ENCODE peak calls at places on chromosome 5, in eight cellular contexts. One of them, this sample, is unnamed.

GRCh38 chr5:16550316-16550952 is 66.4 kb downstream of the RETREG1 start:
- DNase-seq in AG04450: no peak
- DNase-seq in sigmoid colon: no peak
- DNase-seq in fibroblast of lung: peak; percentile 53
- DNase-seq in AG04449: no peak
- DNase-seq in endothelial cell: peak; percentile 63
- DNase-seq in esophagus squamous epithelium: no peak
- DNase-seq in neural crest cell: peak; percentile 18
- DNase-seq in this sample: no peak

GRCh38 chr5:54469655-54470054 is 14.2 kb downstream of the HSPB3 start:
- DNase-seq in AG04450: no peak
- DNase-seq in sigmoid colon: no peak
- DNase-seq in fibroblast of lung: peak; percentile 16
- DNase-seq in AG04449: no peak
- DNase-seq in endothelial cell: no peak
- DNase-seq in esophagus squamous epithelium: no peak
- DNase-seq in neural crest cell: no peak
- DNase-seq in this sample: no peak

GRCh38 chr5:73278693-73279092 is 105.7 kb downstream of the TMEM174 start:
- DNase-seq in AG04450: no peak
- DNase-seq in sigmoid colon: no peak
- DNase-seq in fibroblast of lung: no peak
- DNase-seq in AG04449: no peak
- DNase-seq in endothelial cell: no peak
- DNase-seq in esophagus squamous epithelium: no peak
- DNase-seq in neural crest cell: no peak
- DNase-seq in this sample: no peak

GRCh38 chr5:143235423-143235822 is 168.1 kb downstream of the NR3C1 start:
- DNase-seq in AG04450: peak; percentile 42
- DNase-seq in sigmoid colon: peak; percentile 64
- DNase-seq in fibroblast of lung: peak; percentile 56
- DNase-seq in AG04449: peak; percentile 70
- DNase-seq in endothelial cell: no peak
- DNase-seq in esophagus squamous epithelium: no peak
- DNase-seq in neural crest cell: no peak
- DNase-seq in this sample: no peak

GRCh38 chr5:160199410-160199911 is 29.8 kb upstream of the FABP6 start:
- DNase-seq in AG04450: no peak
- DNase-seq in sigmoid colon: peak; percentile 79
- DNase-seq in fibroblast of lung: peak; percentile 36
- DNase-seq in AG04449: no peak
- DNase-seq in endothelial cell: peak; percentile 94
- DNase-seq in esophagus squamous epithelium: peak; percentile 12
- DNase-seq in neural crest cell: peak; percentile 89
- DNase-seq in this sample: peak; percentile 92

GRCh38 chr5:127886141-127886540 is 182.9 kb downstream of the CCDC192 start:
- DNase-seq in AG04450: no peak
- DNase-seq in sigmoid colon: no peak
- DNase-seq in fibroblast of lung: no peak
- DNase-seq in AG04449: no peak
- DNase-seq in endothelial cell: no peak
- DNase-seq in esophagus squamous epithelium: no peak
- DNase-seq in neural crest cell: no peak
- DNase-seq in this sample: no peak

GRCh38 chr5:57173026-57173317 is 887 bp upstream of the GPBP1 start:
- DNase-seq in AG04450: no peak
- DNase-seq in sigmoid colon: peak; percentile 87
- DNase-seq in fibroblast of lung: no peak
- DNase-seq in AG04449: no peak
- DNase-seq in endothelial cell: no peak
- DNase-seq in esophagus squamous epithelium: no peak
- DNase-seq in neural crest cell: no peak
- DNase-seq in this sample: no peak

GRCh38 chr5:115531787-115532367 is 12.7 kb downstream of the FEM1C start:
- DNase-seq in AG04450: no peak
- DNase-seq in sigmoid colon: no peak
- DNase-seq in fibroblast of lung: no peak
- DNase-seq in AG04449: no peak
- DNase-seq in endothelial cell: no peak
- DNase-seq in esophagus squamous epithelium: no peak
- DNase-seq in neural crest cell: no peak
- DNase-seq in this sample: no peak

GRCh38 chr5:106940986-106941385 is 729.8 kb downstream of the EFNA5 start:
- DNase-seq in AG04450: no peak
- DNase-seq in sigmoid colon: no peak
- DNase-seq in fibroblast of lung: no peak
- DNase-seq in AG04449: no peak
- DNase-seq in endothelial cell: no peak
- DNase-seq in esophagus squamous epithelium: no peak
- DNase-seq in neural crest cell: no peak
- DNase-seq in this sample: no peak

GRCh38 chr5:9519537-9519936 is 26.3 kb downstream of the SEMA5A start:
- DNase-seq in AG04450: no peak
- DNase-seq in sigmoid colon: no peak
- DNase-seq in fibroblast of lung: peak; percentile 87
- DNase-seq in AG04449: peak; percentile 36
- DNase-seq in endothelial cell: no peak
- DNase-seq in esophagus squamous epithelium: no peak
- DNase-seq in neural crest cell: no peak
- DNase-seq in this sample: no peak

GRCh38 chr5:83084336-83084735 is 7.0 kb downstream of the XRCC4 start:
- DNase-seq in AG04450: no peak
- DNase-seq in sigmoid colon: no peak
- DNase-seq in fibroblast of lung: no peak
- DNase-seq in AG04449: no peak
- DNase-seq in endothelial cell: no peak
- DNase-seq in esophagus squamous epithelium: no peak
- DNase-seq in neural crest cell: no peak
- DNase-seq in this sample: no peak

GRCh38 chr5:2015116-2015848 is 132.6 kb upstream of the IRX4 start:
- DNase-seq in AG04450: no peak
- DNase-seq in sigmoid colon: no peak
- DNase-seq in fibroblast of lung: no peak
- DNase-seq in AG04449: no peak
- DNase-seq in endothelial cell: no peak
- DNase-seq in esophagus squamous epithelium: no peak
- DNase-seq in neural crest cell: no peak
- DNase-seq in this sample: no peak

GRCh38 chr5:2153350-2153749 is 270.6 kb upstream of the IRX4 start:
- DNase-seq in AG04450: no peak
- DNase-seq in sigmoid colon: no peak
- DNase-seq in fibroblast of lung: no peak
- DNase-seq in AG04449: no peak
- DNase-seq in endothelial cell: no peak
- DNase-seq in esophagus squamous epithelium: no peak
- DNase-seq in neural crest cell: no peak
- DNase-seq in this sample: no peak

GRCh38 chr5:133251296-133252132 is 199.7 kb downstream of the HSPA4 start:
- DNase-seq in AG04450: no peak
- DNase-seq in sigmoid colon: no peak
- DNase-seq in fibroblast of lung: no peak
- DNase-seq in AG04449: no peak
- DNase-seq in endothelial cell: no peak
- DNase-seq in esophagus squamous epithelium: no peak
- DNase-seq in neural crest cell: no peak
- DNase-seq in this sample: no peak

GRCh38 chr5:122078116-122078865 is at the start of gene LOX:
- DNase-seq in AG04450: peak; percentile 91
- DNase-seq in sigmoid colon: peak; percentile 95
- DNase-seq in fibroblast of lung: peak; percentile 95
- DNase-seq in AG04449: peak; percentile 98
- DNase-seq in endothelial cell: peak; percentile 37
- DNase-seq in esophagus squamous epithelium: no peak
- DNase-seq in neural crest cell: peak; percentile 30
- DNase-seq in this sample: peak; percentile 88

GRCh38 chr5:122073864-122074263 is 4.2 kb downstream of the LOX start:
- DNase-seq in AG04450: no peak
- DNase-seq in sigmoid colon: no peak
- DNase-seq in fibroblast of lung: no peak
- DNase-seq in AG04449: no peak
- DNase-seq in endothelial cell: no peak
- DNase-seq in esophagus squamous epithelium: no peak
- DNase-seq in neural crest cell: no peak
- DNase-seq in this sample: no peak

GRCh38 chr5:122076023-122076422 is 2.0 kb downstream of the LOX start:
- DNase-seq in AG04450: no peak
- DNase-seq in sigmoid colon: no peak
- DNase-seq in fibroblast of lung: peak; percentile 62
- DNase-seq in AG04449: no peak
- DNase-seq in endothelial cell: no peak
- DNase-seq in esophagus squamous epithelium: no peak
- DNase-seq in neural crest cell: no peak
- DNase-seq in this sample: no peak

GRCh38 chr5:122076669-122077450 is 1.2 kb downstream of the LOX start:
- DNase-seq in AG04450: no peak
- DNase-seq in sigmoid colon: peak; percentile 90
- DNase-seq in fibroblast of lung: peak; percentile 77
- DNase-seq in AG04449: no peak
- DNase-seq in endothelial cell: peak; percentile 86
- DNase-seq in esophagus squamous epithelium: no peak
- DNase-seq in neural crest cell: peak; percentile 70
- DNase-seq in this sample: peak; percentile 94

GRCh38 chr5:122077451-122078115 is 476 bp downstream of the LOX start:
- DNase-seq in AG04450: no peak
- DNase-seq in sigmoid colon: peak; percentile 69
- DNase-seq in fibroblast of lung: no peak
- DNase-seq in AG04449: no peak
- DNase-seq in endothelial cell: peak; percentile 36
- DNase-seq in esophagus squamous epithelium: no peak
- DNase-seq in neural crest cell: peak; percentile 26
- DNase-seq in this sample: peak; percentile 84
- TF ChIP-seq CTCF in AG04450: no peak
- TF ChIP-seq CTCF in sigmoid colon: no peak
- TF ChIP-seq CTCF in fibroblast of lung: no peak
- TF ChIP-seq CTCF in AG04449: no peak
- TF ChIP-seq CTCF in endothelial cell: no peak
- TF ChIP-seq CTCF in esophagus squamous epithelium: no peak
- TF ChIP-seq CTCF in neural crest cell: no peak
- TF ChIP-seq CTCF in this sample: no peak

DNA sequence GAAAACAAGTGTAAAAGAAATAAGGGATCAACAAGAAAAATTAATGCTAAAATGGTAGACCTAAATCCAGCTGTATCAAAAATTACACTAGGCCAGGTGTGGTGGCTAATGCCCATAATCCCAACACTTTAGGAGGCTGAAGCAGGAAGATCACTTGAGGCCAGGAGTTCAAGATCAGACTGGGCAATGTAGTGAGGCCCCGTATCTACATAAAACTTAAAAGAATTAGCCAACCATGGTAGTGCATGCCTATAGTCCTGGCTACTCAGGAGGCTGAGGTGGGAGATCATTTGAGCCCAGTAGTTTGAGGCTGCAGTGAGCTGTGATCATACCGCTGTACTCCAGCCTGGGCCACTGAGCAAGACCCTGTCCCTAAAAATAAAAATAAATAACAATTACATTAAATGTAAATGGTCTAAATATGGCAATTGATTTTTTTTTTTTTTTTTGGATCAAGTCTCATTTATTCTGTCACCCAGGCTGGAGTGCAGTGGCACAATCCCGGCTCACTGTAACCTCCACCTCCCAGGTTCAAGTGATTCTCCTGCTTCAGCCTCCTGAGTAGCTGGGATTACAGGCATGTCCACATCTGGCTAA is 4.2 kb upstream of the FAM151B start:
- DNase-seq in AG04450: no peak
- DNase-seq in sigmoid colon: no peak
- DNase-seq in fibroblast of lung: no peak
- DNase-seq in AG04449: no peak
- DNase-seq in endothelial cell: no peak
- DNase-seq in esophagus squamous epithelium: no peak
- DNase-seq in neural crest cell: no peak
- DNase-seq in this sample: no peak
- TF ChIP-seq CTCF in AG04450: no peak
- TF ChIP-seq CTCF in sigmoid colon: no peak
- TF ChIP-seq CTCF in fibroblast of lung: no peak
- TF ChIP-seq CTCF in AG04449: no peak
- TF ChIP-seq CTCF in endothelial cell: no peak
- TF ChIP-seq CTCF in esophagus squamous epithelium: no peak
- TF ChIP-seq CTCF in neural crest cell: no peak
- TF ChIP-seq CTCF in this sample: no peak

DNA sequence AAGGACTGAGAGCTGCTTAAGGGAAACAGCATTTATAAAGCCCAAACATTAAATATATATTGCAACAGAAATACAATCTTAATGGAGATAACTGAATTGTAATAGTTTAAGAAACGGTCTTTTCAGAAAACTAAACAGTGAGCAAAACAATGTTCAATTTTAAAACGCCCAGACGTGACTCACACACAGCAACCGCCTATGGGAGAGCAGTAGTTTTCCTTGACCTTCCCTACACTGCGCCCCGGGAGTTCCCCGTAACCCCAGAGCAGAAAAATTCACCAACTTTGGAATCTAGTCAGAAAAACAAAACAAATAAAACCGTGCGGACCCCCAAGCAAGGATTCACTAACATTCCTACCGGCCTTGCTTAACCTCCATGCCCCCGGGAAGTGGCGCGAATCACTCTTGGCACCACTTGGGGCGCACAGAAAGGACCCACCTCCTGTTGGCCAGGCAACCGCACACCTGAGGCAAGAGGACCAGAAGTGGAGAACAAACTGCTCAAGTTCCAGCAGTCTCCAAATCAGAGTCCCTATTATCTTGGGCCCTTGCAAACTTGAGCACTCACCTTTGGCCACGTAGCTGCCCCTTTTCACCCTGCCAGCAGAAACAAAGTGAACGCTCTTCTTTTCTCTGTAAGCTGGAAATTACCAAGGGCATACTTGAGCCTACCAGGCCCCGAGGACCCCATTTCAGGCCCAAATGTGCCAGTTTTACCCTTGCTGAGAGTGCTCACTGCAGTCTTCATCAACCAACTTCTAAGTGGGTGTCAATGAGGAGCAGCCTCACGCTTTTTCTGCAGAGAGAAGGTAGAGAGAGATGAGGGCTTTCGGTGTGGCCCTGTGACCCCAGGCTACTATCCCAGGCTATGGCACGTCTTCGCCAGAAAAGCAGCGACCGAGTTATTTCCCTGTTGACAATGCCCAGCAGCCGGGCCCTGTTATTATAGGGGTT is 189.7 kb downstream of the MEF2C start:
- DNase-seq in AG04450: no peak
- DNase-seq in sigmoid colon: no peak
- DNase-seq in fibroblast of lung: no peak
- DNase-seq in AG04449: no peak
- DNase-seq in endothelial cell: no peak
- DNase-seq in esophagus squamous epithelium: no peak
- DNase-seq in neural crest cell: no peak
- DNase-seq in this sample: no peak
- TF ChIP-seq CTCF in AG04450: no peak
- TF ChIP-seq CTCF in sigmoid colon: no peak
- TF ChIP-seq CTCF in fibroblast of lung: no peak
- TF ChIP-seq CTCF in AG04449: no peak
- TF ChIP-seq CTCF in endothelial cell: no peak
- TF ChIP-seq CTCF in esophagus squamous epithelium: no peak
- TF ChIP-seq CTCF in neural crest cell: no peak
- TF ChIP-seq CTCF in this sample: no peak

DNA sequence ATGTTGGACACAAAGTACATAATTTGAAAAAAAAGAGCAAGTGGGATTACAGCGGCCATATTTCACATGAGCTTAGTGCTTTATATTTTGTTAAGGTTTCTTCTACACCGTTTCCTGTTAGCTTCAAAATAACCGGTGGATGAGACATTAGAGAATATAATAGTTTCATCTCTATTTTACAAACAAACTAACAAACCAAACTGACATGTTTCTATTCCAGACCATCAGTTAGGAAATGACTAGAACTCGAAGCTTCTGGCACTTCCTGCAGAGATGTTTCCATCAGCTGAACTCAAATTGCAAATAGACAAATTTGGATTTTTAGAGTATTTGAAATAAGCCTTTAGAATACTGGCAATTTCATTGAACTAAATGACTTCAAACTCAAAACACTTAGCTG is 86.5 kb downstream of the MTRR start:
- DNase-seq in AG04450: no peak
- DNase-seq in sigmoid colon: no peak
- DNase-seq in fibroblast of lung: no peak
- DNase-seq in AG04449: no peak
- DNase-seq in endothelial cell: no peak
- DNase-seq in esophagus squamous epithelium: no peak
- DNase-seq in neural crest cell: no peak
- DNase-seq in this sample: no peak
- TF ChIP-seq CTCF in AG04450: no peak
- TF ChIP-seq CTCF in sigmoid colon: no peak
- TF ChIP-seq CTCF in fibroblast of lung: no peak
- TF ChIP-seq CTCF in AG04449: no peak
- TF ChIP-seq CTCF in endothelial cell: no peak
- TF ChIP-seq CTCF in esophagus squamous epithelium: no peak
- TF ChIP-seq CTCF in neural crest cell: no peak
- TF ChIP-seq CTCF in this sample: no peak